ENCODE peak calls at places on chromosome 14, in four cellular contexts. M is CD4-positive, CD25-positive, alpha-beta regulatory T cell; N is mucosa of descending colon; S is transverse colon. E is an unnamed sample. For H3K9me3, the result is how much of the 10 kb centered on the place peaks cover.

GRCh38 chr14:94127330-94127729 is 2.1 kb downstream of the IFI27L2 start:
- DNase-seq in M (no peak), N (no peak), S (no peak), E (no peak)

GRCh38 chr14:72682188-72682587 is 211.7 kb downstream of the DPF3 start:
- DNase-seq in M (no peak), N (no peak), S (no peak), E (no peak)

GRCh38 chr14:104730504-104730903 is 6.5 kb downstream of the ADSS1 start:
- DNase-seq in M (no peak), N (no peak), S (no peak), E (no peak)

GRCh38 chr14:57057803-57058202 is 210.9 kb downstream of the EXOC5 start:
- DNase-seq in M (no peak), N (peak), S (no peak), E (peak)

GRCh38 chr14:49770212-49770817 is 2.4 kb downstream of the KLHDC2 start:
- DNase-seq in M (no peak), N (peak), S (peak), E (peak)

GRCh38 chr14:104393898-104394605 is 185.5 kb upstream of the C14orf180 start:
- DNase-seq in M (peak), N (peak), S (peak), E (no peak)

GRCh38 chr14:105317546-105317945 is 3.0 kb downstream of the PACS2 start:
- DNase-seq in M (no peak), N (no peak), S (no peak), E (peak)

GRCh38 chr14:93655078-93655750 is 133.1 kb downstream of the PRIMA1 start:
- DNase-seq in M (no peak), N (peak), S (no peak), E (peak)

GRCh38 chr14:52241102-52241793 is 26.2 kb upstream of the PTGDR start:
- DNase-seq in M (no peak), N (no peak), S (no peak), E (no peak)

GRCh38 chr14:48937796-48938195 is 648.4 kb downstream of the RPS29 start:
- DNase-seq in M (no peak), N (no peak), S (no peak), E (no peak)

GRCh38 chr14:74908861-74909341 is 14.2 kb downstream of the RPS6KL1 start:
- DNase-seq in M (no peak), N (no peak), S (no peak), E (no peak)

GRCh38 chr14:89445252-89445973 is 28.4 kb upstream of the FOXN3 start:
- DNase-seq in M (no peak), N (no peak), S (no peak), E (no peak)

GRCh38 chr14:99624971-99625370 is 20.0 kb upstream of the HHIPL1 start:
- DNase-seq in M (no peak), N (no peak), S (no peak), E (peak)

GRCh38 chr14:95784137-95784536 is 70.2 kb upstream of the TCL1A start:
- DNase-seq in M (no peak), N (peak), S (no peak), E (no peak)

GRCh38 chr14:100129161-100129589 is 30.3 kb downstream of the DEGS2 start:
- DNase-seq in M (no peak), N (no peak), S (no peak), E (no peak)

GRCh38 chr14:39491134-39491541 is 58.9 kb upstream of the FBXO33 start:
- DNase-seq in M (no peak), N (no peak), S (no peak), E (peak)

GRCh38 chr14:24324024-24324423 is 10.8 kb downstream of the ADCY4 start:
- DNase-seq in M (no peak), N (no peak), S (no peak), E (no peak)
- H3K9me3 ChIP-seq in M (under half), N (under half), S (under half), E (under half)

GRCh38 chr14:24990773-24991172 is 59.2 kb downstream of the STXBP6 start:
- DNase-seq in M (no peak), N (no peak), S (no peak), E (no peak)

GRCh38 chr14:24993631-24994030 is 56.3 kb downstream of the STXBP6 start:
- DNase-seq in M (no peak), N (no peak), S (no peak), E (no peak)

GRCh38 chr14:24991821-24992220 is 58.1 kb downstream of the STXBP6 start:
- DNase-seq in M (no peak), N (no peak), S (no peak), E (no peak)

GRCh38 chr14:24995016-24995415 is 54.9 kb downstream of the STXBP6 start:
- DNase-seq in M (no peak), N (no peak), S (no peak), E (no peak)

DNA sequence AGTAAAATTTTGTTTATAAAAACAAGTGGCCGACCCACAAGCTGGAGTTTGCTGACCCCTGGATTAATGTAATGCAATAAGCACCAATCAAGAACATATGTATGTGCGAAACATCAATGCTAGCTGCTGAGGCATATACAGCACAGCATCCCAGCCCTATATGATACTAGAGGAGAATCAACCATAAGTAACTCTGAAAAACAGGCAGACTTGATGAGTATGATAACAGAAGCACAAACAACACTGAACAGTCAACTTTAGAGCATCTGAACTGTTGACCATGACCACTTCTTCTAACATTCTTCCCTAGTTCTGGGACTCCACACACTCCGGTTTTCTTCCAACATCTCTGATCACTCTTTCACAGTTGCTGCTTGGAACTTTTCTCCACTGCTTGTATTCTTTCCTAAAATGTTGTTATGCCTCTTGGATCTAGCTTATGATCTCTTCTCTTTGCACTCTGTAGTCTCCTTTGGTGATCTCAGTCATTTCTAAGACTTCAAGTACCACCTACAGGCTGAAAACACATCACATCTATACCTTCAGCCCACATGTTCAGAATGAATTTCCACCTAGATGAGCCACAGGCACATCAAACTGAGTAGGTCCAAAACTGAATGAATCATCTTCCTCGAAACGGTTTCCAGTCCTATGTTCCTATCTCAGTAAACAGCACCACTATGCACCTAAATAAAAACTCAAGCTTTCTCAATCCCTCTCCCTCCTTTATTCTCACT is 57.2 kb downstream of the STXBP6 start:
- DNase-seq in M (no peak), N (no peak), S (no peak), E (no peak)
- H3K9me3 ChIP-seq in M (under half), N (under half), S (under half), E (under half)

GRCh38 chr14:20198991-20199390 is 8.3 kb downstream of the OR11G2 start:
- DNase-seq in M (no peak), N (no peak), S (no peak), E (no peak)
- H3K9me3 ChIP-seq in M (under half), N (under half), S (under half), E (under half)

GRCh38 chr14:29925736-29926135 is 1.9 kb downstream of the PRKD1 start:
- DNase-seq in M (no peak), N (no peak), S (no peak), E (no peak)

GRCh38 chr14:29928342-29928640 is 644 bp upstream of the PRKD1 start:
- DNase-seq in M (no peak), N (no peak), S (no peak), E (no peak)

GRCh38 chr14:29926228-29926627 is 1.4 kb downstream of the PRKD1 start:
- DNase-seq in M (no peak), N (no peak), S (no peak), E (no peak)

GRCh38 chr14:29927596-29928341 is at the start of gene PRKD1:
- DNase-seq in M (no peak), N (peak), S (peak), E (peak)

GRCh38 chr14:29926701-29927595 is 699 bp downstream of the PRKD1 start:
- DNase-seq in M (no peak), N (peak), S (peak), E (peak)
- H3K9me3 ChIP-seq in M (under half), N (under half), S (under half), E (under half)

DNA sequence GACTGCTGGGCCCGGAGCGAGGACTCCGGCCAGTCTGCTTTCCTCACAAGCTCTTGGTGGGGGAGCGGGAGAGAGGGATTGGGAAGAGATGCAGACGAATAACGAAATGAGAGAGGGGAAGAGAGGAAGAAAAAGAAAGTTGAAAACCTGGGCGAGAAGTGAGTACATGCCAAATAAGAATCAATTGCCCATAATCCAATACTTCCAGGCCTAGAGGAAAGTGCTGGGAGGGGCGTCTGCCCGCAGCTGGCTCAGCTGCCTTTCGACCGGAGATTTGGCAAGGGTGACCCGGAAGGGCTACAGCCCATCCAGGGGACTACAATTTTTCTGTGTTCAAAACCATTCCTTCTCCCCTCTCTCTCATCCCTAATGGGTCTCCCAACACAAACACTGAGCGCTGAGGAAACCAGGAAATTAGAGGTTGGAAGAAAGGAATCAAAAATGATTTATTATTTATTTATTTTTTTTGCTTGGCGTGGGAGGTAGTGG is 4.9 kb downstream of the NKX2-1 start:
- DNase-seq in M (no peak), N (no peak), S (no peak), E (no peak)
- H3K9me3 ChIP-seq in M (under half), N (under half), S (under half), E (under half)

GRCh38 chr14:83558946-83559345 is 1971.0 kb upstream of the FLRT2 start:
- DNase-seq in M (no peak), N (no peak), S (no peak), E (no peak)
- H3K9me3 ChIP-seq in M (under half), N (under half), S (under half), E (under half)

DNA sequence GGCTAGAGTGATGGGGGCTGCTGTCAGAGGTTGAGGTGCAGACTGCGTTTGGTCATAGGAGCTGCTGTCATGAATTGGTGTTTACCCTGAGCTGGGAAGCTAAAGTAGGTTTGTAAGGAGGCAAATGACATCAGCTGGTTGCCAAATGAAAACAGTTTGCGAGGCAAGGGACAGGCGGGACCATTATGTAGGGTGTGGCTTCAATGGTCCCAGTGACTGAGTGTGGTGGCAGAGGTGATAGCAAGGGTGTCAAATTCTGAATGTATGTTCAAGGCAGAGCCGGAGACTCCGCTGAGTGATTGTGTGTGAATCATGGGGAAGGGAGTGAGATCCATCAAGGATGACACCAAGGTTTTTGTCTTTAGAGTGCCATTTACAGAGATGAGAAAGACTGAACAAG is 359.5 kb downstream of the VRK1 start:
- DNase-seq in M (no peak), N (no peak), S (no peak), E (no peak)
- H3K9me3 ChIP-seq in M (under half), N (under half), S (under half), E (under half)

E was measured in small intestine.